ENCODE peak calls at places on chromosomes 2 and 18, in eight cellular contexts. C is NCI-H1092 treated with DMSO at 0.1 percent for 48 hours; P is NCI-H510A treated with DMSO at 0.1 percent for 48 hours; Z is fibroblast of pulmonary artery; F is GM12865; W is stimulated activated CD4-positive, alpha-beta T cell treated with anti-CD3 and anti-CD28 coated beads, Interleukin-2, amount 100 ng/mL, for 24 hours; G is T-helper 1 cell; N is C1 segment of cervical spinal cord. D is an unnamed sample.

GRCh38 chr2:241598487-241598886 is 38.5 kb downstream of the THAP4 start:
- DNase-seq in G (no peak), N (no peak), W (no peak), Z (peak), C (peak), P (peak), F (peak), D (no peak)

GRCh38 chr2:147553743-147554142 is 291.1 kb upstream of the ACVR2A start:
- DNase-seq in G (no peak), F (no peak), P (no peak), C (no peak), N (no peak), W (no peak), Z (no peak), D (no peak)

GRCh38 chr18:58209326-58209725 is 165.3 kb downstream of the NEDD4L start:
- DNase-seq in P (no peak), W (no peak), C (no peak), Z (no peak), G (no peak), N (no peak), F (no peak), D (no peak)

GRCh38 chr18:11946756-11947155 is 34.6 kb upstream of the IMPA2 start:
- DNase-seq in F (no peak), N (no peak), C (no peak), P (no peak), W (no peak), Z (peak), G (no peak), D (no peak)

GRCh38 chr2:217622664-217623063 is 380.1 kb downstream of the TNS1 start:
- DNase-seq in P (no peak), Z (no peak), W (no peak), C (no peak), N (no peak), F (no peak), G (no peak), D (no peak)

GRCh38 chr2:10162586-10163497 is 40.3 kb downstream of the RRM2 start:
- DNase-seq in Z (no peak), P (no peak), G (no peak), C (peak), N (peak), W (no peak), F (no peak), D (no peak)

GRCh38 chr2:225041871-225042799 is at the start of gene DOCK10:
- DNase-seq in C (no peak), N (peak), P (no peak), G (peak), F (peak), W (peak), Z (peak), D (peak)

GRCh38 chr2:230916218-230916617 is 8.8 kb downstream of the GPR55 start:
- DNase-seq in W (no peak), Z (no peak), C (no peak), G (no peak), F (no peak), P (no peak), N (no peak), D (no peak)

GRCh38 chr2:149399934-149400615 is 69.7 kb downstream of the LYPD6 start:
- DNase-seq in C (peak), W (no peak), N (no peak), P (peak), G (no peak), F (no peak), Z (no peak), D (no peak)

GRCh38 chr2:45895477-45895876 is 244.0 kb downstream of the PRKCE start:
- DNase-seq in Z (peak), N (no peak), W (no peak), C (no peak), P (no peak), F (no peak), G (no peak), D (peak)